ENCODE peak calls at places on chromosomes 4 and X, in ten cellular contexts. B, G, J, D, T, K, F, M, O and I are unnamed samples. For H3K4me1, the result is how much of the 10 kb centered on the place peaks cover.

GRCh38 chrX:53284684-53285447 is 3.5 kb upstream of the IQSEC2 start:
- DNase-seq in K (peak), M (peak), B (peak), D (peak), G (peak), T (peak), O (peak), J (peak), F (peak), I (no peak)

GRCh38 chr4:47374477-47374876 is 89.0 kb downstream of the COMMD8 start:
- DNase-seq in K (no peak), J (peak), B (no peak), G (no peak), O (no peak), D (no peak), M (no peak), F (no peak), T (no peak), I (peak)

GRCh38 chr4:165384608-165385007 is 5.8 kb downstream of the CPE start:
- DNase-seq in T (no peak), B (peak), J (no peak), O (no peak), G (no peak), M (peak), K (no peak), D (no peak), F (no peak), I (peak)

GRCh38 chr4:52611030-52611555 is 48.0 kb downstream of the USP46 start:
- DNase-seq in J (peak), O (no peak), M (no peak), G (no peak), T (no peak), D (no peak), K (no peak), F (no peak), B (no peak), I (no peak)

GRCh38 chrX:51242212-51242611 is 90.4 kb upstream of the NUDT10 start:
- DNase-seq in J (no peak), O (no peak), M (no peak), D (no peak), B (no peak), F (no peak), K (no peak), G (no peak), T (no peak), I (no peak)

GRCh38 chr4:32909722-32910121 is 2189.6 kb downstream of the PCDH7 start:
- DNase-seq in O (no peak), K (no peak), B (no peak), F (no peak), G (no peak), D (no peak), T (no peak), J (no peak), M (no peak), I (no peak)

GRCh38 chrX:39396358-39396995 is 595.2 kb downstream of the MID1IP1 start:
- DNase-seq in F (no peak), G (no peak), B (no peak), D (no peak), M (no peak), T (no peak), K (no peak), O (no peak), J (no peak), I (no peak)

GRCh38 chrX:47321386-47321785 is 49.0 kb upstream of the ZNF157 start:
- DNase-seq in O (peak), J (peak), G (no peak), D (no peak), F (no peak), B (no peak), K (peak), M (peak), T (peak), I (peak)

GRCh38 chrX:115966920-115967319 is 203.6 kb upstream of the AGTR2 start:
- DNase-seq in M (no peak), D (no peak), O (no peak), J (peak), K (no peak), T (no peak), G (no peak), F (no peak), B (no peak), I (no peak)

GRCh38 chrX:98203800-98204199 is 1320.1 kb downstream of the RPA4 start:
- DNase-seq in G (no peak), M (no peak), T (no peak), J (no peak), F (no peak), D (no peak), K (no peak), O (no peak), B (no peak), I (peak)

GRCh38 chr4:113684534-113685091 is 76.9 kb downstream of the CAMK2D start:
- DNase-seq in F (no peak), B (peak), T (peak), O (no peak), D (no peak), K (no peak), J (peak), G (no peak), M (no peak), I (peak)

GRCh38 chr4:172147702-172148101 is 334.5 kb downstream of the GALNTL6 start:
- DNase-seq in T (no peak), D (no peak), B (peak), K (no peak), J (no peak), F (no peak), O (no peak), M (no peak), G (no peak), I (peak)

GRCh38 chrX:40209951-40210617 is 112.3 kb upstream of the BCOR start:
- DNase-seq in G (no peak), F (no peak), O (no peak), K (no peak), M (no peak), J (no peak), D (no peak), B (no peak), T (no peak), I (peak)

GRCh38 chrX:68503830-68504229 is 5.0 kb downstream of the YIPF6 start:
- DNase-seq in J (no peak), K (no peak), O (no peak), F (no peak), B (no peak), D (no peak), T (no peak), G (no peak), M (no peak), I (no peak)

GRCh38 chrX:130714135-130714534 is 188.9 kb downstream of the ENOX2 start:
- DNase-seq in M (no peak), F (no peak), B (no peak), K (no peak), T (no peak), O (no peak), D (no peak), J (no peak), G (no peak), I (no peak)

GRCh38 chr4:147782087-147782781 is 50.3 kb downstream of the ARHGAP10 start:
- DNase-seq in M (peak), G (no peak), B (peak), K (no peak), F (no peak), T (no peak), D (no peak), O (no peak), J (peak), I (peak)

GRCh38 chrX:79366888-79367749 is at the start of gene ITM2A:
- DNase-seq in T (peak), F (peak), J (no peak), B (peak), G (peak), O (peak), K (no peak), D (peak), M (peak), I (no peak)

GRCh38 chrX:8075606-8076005 is 95.5 kb downstream of the VCX2 start:
- DNase-seq in J (no peak), F (no peak), T (no peak), B (no peak), M (no peak), G (no peak), K (no peak), O (no peak), D (no peak), I (peak)

GRCh38 chrX:43679778-43680177 is 23.7 kb downstream of the MAOA start:
- DNase-seq in J (no peak), T (no peak), D (no peak), O (no peak), F (no peak), B (peak), K (no peak), G (no peak), M (peak), I (no peak)

GRCh38 chr4:168852933-168853713 is 156.9 kb downstream of the CBR4 start:
- DNase-seq in O (no peak), F (no peak), T (no peak), B (no peak), J (no peak), G (no peak), K (no peak), D (no peak), M (no peak), I (no peak)

GRCh38 chr4:88610771-88611170 is 18.5 kb downstream of the HERC3 start:
- DNase-seq in B (no peak), M (no peak), G (no peak), K (no peak), J (peak), D (no peak), O (no peak), T (peak), F (no peak), I (peak)

DNA sequence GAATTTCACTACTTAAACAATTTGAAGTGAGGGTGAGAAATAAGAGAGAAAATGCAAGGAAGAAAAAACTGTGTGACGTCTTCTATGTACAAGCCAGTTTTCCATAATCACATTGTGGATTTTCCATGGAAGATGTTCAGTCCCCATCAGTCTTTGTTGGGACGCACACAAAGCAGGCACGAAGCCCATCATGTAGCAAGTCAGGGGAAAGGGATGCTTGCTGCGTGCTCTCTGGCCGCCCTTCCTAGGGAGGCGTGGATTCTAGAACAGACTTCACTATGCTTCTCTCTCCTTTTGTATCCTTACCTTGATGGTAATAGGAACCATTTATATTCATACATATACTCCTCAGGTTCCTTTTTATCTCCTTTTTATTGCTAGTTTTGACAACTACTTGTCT is 54.8 kb downstream of the RBPJ start:
- DNase-seq in G (no peak), J (no peak), O (no peak), T (no peak), M (no peak), B (no peak), F (no peak), D (no peak), K (no peak), I (no peak)
- H3K4me1 ChIP-seq in G (under half), J (under half), O (under half), T (under half), M (under half), B (under half), F (under half), D (under half), K (under half), I (under half)

GRCh38 chr4:140612356-140612755 is 43.6 kb upstream of the UCP1 start:
- DNase-seq in J (no peak), M (no peak), F (no peak), D (no peak), B (no peak), K (no peak), T (no peak), O (no peak), G (no peak), I (no peak)

GRCh38 chr4:140611854-140612253 is 43.1 kb upstream of the UCP1 start:
- DNase-seq in T (no peak), B (no peak), F (no peak), D (no peak), J (no peak), O (no peak), K (no peak), G (no peak), M (no peak), I (no peak)

GRCh38 chr4:140604544-140604943 is 35.8 kb upstream of the UCP1 start:
- DNase-seq in K (no peak), B (no peak), O (no peak), D (no peak), J (no peak), G (no peak), T (no peak), F (no peak), M (no peak), I (no peak)

GRCh38 chr4:140609548-140610425 is 41.0 kb upstream of the UCP1 start:
- DNase-seq in D (no peak), T (no peak), G (no peak), J (peak), K (no peak), B (peak), M (peak), O (no peak), F (peak), I (peak)

GRCh38 chr4:140607852-140608251 is 39.1 kb upstream of the UCP1 start:
- DNase-seq in D (no peak), K (no peak), O (no peak), J (no peak), T (no peak), G (no peak), B (no peak), M (no peak), F (no peak), I (no peak)
- H3K4me1 ChIP-seq in D (under half), K (under half), O (under half), J (under half), T (under half), G (under half), B (under half), M (under half), F (under half), I (under half)

DNA sequence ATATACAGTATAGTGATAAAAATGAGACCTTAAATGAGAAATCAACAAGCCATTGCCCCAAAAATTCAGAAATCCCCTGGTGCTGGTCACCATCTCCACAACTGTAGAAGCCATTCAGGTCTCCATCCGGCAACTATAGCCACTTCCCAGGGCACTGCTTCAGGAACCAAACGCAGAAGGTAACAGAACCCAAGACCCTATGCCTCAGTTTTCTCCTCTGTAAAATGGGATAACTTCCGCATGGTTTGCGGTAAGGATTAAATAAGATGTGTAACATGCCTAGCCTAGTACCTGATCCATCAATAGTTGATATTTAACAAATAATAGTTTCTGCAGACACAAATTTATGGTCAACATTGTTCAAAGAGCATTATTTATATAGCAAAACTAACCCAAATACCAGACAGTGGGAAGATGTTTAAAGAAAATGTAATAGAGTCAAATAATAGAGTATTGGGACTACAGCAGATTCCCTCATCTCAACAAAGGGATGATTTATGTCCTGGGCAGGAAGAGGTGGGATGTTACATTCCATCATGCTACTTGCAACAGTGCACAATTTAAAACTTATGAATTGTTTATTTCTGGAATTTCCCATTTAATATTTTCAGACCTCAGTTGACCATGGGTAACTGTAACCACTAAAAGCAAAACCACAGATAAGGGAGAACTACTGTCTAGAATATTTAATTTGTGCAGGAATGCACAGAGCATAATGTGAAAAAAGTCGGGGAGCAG is 30.0 kb downstream of the IRF2 start:
- DNase-seq in K (no peak), B (no peak), G (no peak), F (no peak), J (no peak), T (no peak), M (no peak), O (no peak), D (no peak), I (peak)
- H3K4me1 ChIP-seq in K (under half), B (under half), G (half or more), F (half or more), J (under half), T (under half), M (under half), O (under half), D (under half), I (under half)

GRCh38 chr4:123785515-123785914 is 388.9 kb downstream of the SPRY1 start:
- DNase-seq in D (no peak), J (peak), G (no peak), B (no peak), O (peak), F (no peak), K (no peak), M (peak), T (peak), I (peak)

GRCh38 chr4:123783936-123784335 is 387.3 kb downstream of the SPRY1 start:
- DNase-seq in K (no peak), O (no peak), M (no peak), B (no peak), J (peak), T (no peak), G (no peak), F (no peak), D (no peak), I (peak)

GRCh38 chr4:123784626-123785025 is 388.0 kb downstream of the SPRY1 start:
- DNase-seq in F (no peak), G (no peak), B (no peak), D (no peak), O (no peak), J (no peak), M (no peak), T (no peak), K (no peak), I (no peak)

GRCh38 chr4:123786159-123786915 is 389.7 kb downstream of the SPRY1 start:
- DNase-seq in G (no peak), M (no peak), T (no peak), K (no peak), D (no peak), J (no peak), F (no peak), O (no peak), B (no peak), I (no peak)

GRCh38 chr4:123783091-123783765 is 386.6 kb downstream of the SPRY1 start:
- DNase-seq in J (no peak), T (no peak), F (no peak), O (no peak), K (no peak), M (no peak), D (no peak), G (no peak), B (no peak), I (peak)
- H3K4me1 ChIP-seq in J (under half), T (under half), F (under half), O (under half), K (under half), M (under half), D (under half), G (under half), B (under half), I (under half)

GRCh38 chr4:2792711-2793577 is at the start of gene SH3BP2:
- DNase-seq in F (peak), K (no peak), M (peak), T (peak), J (peak), D (peak), G (peak), B (peak), O (peak), I (no peak)

GRCh38 chr4:2790583-2791517 is 2.0 kb upstream of the SH3BP2 start:
- DNase-seq in M (no peak), J (no peak), K (no peak), F (no peak), G (no peak), B (peak), D (peak), O (no peak), T (peak), I (no peak)

GRCh38 chr4:2792396-2792710 is 532 bp upstream of the SH3BP2 start:
- DNase-seq in D (no peak), J (no peak), T (no peak), O (no peak), B (no peak), M (no peak), K (no peak), F (no peak), G (no peak), I (no peak)

GRCh38 chr4:2789801-2790582 is 2.9 kb upstream of the SH3BP2 start:
- DNase-seq in F (no peak), T (peak), G (no peak), B (no peak), M (no peak), D (no peak), O (no peak), J (no peak), K (no peak), I (no peak)

GRCh38 chr4:2791518-2792395 is 1.1 kb upstream of the SH3BP2 start:
- DNase-seq in B (no peak), F (no peak), T (peak), K (no peak), J (no peak), O (no peak), D (peak), M (no peak), G (no peak), I (no peak)
- H3K4me1 ChIP-seq in B (under half), F (under half), T (under half), K (under half), J (under half), O (under half), D (under half), M (under half), G (under half), I (under half)

GRCh38 chr4:162523171-162523570 is 359.4 kb upstream of the FSTL5 start:
- DNase-seq in D (no peak), B (peak), J (no peak), K (no peak), T (no peak), O (no peak), F (no peak), M (no peak), G (no peak), I (peak)
- H3K4me1 ChIP-seq in D (under half), B (under half), J (under half), K (under half), T (under half), O (under half), F (under half), M (under half), G (under half), I (under half)

DNA sequence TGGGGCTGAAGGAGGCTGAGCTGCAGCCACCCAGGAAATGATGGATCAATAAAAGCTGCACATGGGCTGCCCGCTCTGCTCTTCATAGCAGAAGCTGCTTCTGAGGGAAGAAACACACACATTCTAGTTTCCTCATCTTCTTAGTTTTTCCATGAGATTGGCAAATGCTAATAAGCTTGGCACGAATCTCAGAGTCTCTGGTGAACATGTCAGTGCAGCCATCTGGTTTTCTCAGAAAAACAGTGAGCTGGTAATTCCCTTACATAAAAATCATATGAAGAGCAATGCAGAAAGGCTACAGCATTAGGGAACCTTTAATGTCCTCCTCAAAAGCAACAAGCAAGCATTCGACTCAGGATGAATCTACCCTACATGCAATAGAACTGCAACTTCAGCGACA is 69.9 kb downstream of the GATB start:
- DNase-seq in O (no peak), D (no peak), B (no peak), J (peak), T (no peak), F (no peak), K (no peak), G (no peak), M (no peak), I (peak)
- H3K4me1 ChIP-seq in O (under half), D (under half), B (under half), J (under half), T (under half), F (under half), K (under half), G (under half), M (under half), I (under half)

GRCh38 chr4:87078987-87079469 is 141.4 kb downstream of the KLHL8 start:
- DNase-seq in T (no peak), G (no peak), B (no peak), J (peak), F (no peak), D (no peak), K (peak), M (peak), O (no peak), I (peak)
- H3K4me1 ChIP-seq in T (under half), G (under half), B (under half), J (under half), F (under half), D (under half), K (under half), M (under half), O (under half), I (under half)

DNA sequence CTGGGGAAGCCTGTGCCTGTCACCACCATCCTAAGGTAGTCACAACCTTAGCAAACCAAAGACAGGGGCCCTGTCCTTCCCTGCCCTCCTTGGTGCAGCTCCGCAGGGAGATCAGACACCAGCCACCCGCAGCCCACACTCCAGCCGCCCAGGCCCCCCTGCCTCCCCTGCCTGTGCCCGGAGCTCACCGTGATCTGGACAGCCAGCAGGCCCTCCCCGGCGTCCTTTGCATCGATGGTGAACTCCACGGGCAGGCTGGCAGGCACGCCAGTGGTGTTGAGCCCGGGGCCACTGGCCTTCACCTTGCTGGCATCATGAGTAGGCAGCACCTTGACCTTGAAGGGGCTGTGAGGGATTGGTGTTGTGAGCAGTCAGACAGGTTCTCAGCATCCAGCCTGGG is 16.4 kb downstream of the FLNA start:
- DNase-seq in M (no peak), O (no peak), F (no peak), K (no peak), G (no peak), B (no peak), T (no peak), D (no peak), J (no peak), I (no peak)
- H3K4me1 ChIP-seq in M (under half), O (under half), F (half or more), K (under half), G (half or more), B (under half), T (under half), D (under half), J (under half), I (under half)